ENCODE peak calls at places on chromosome 5, in ten cellular contexts. O is stomach, K is transverse colon, R is sigmoid colon, G is H54, U is IMR-90, I is NB4, C is right lobe of liver, Y is A549, E is GM12878. D is an unnamed sample.

GRCh38 chr5:98570661-98571181 is 202.7 kb upstream of the RGMB start:
- DNase-seq in E (no peak), K (no peak), I (no peak), O (no peak), C (no peak), G (no peak), R (no peak), U (peak), Y (no peak), D (no peak)

GRCh38 chr5:40383719-40384651 is 295.7 kb upstream of the PTGER4 start:
- DNase-seq in O (no peak), E (no peak), K (no peak), Y (peak), I (no peak), C (no peak), R (no peak), G (no peak), U (peak), D (no peak)

GRCh38 chr5:141909212-141909611 is 14.5 kb upstream of the DELE1 start:
- DNase-seq in E (no peak), G (no peak), K (no peak), U (no peak), Y (no peak), I (no peak), C (no peak), O (no peak), R (no peak), D (no peak)

GRCh38 chr5:93477791-93478190 is 103.2 kb downstream of the NR2F1-AS1 start:
- DNase-seq in O (no peak), U (no peak), G (no peak), E (no peak), C (no peak), K (no peak), R (no peak), Y (no peak), I (no peak), D (no peak)

GRCh38 chr5:170439246-170439943 is 50.2 kb upstream of the KCNMB1 start:
- DNase-seq in U (no peak), E (no peak), K (no peak), C (no peak), R (no peak), I (no peak), Y (no peak), O (no peak), G (no peak), D (no peak)

GRCh38 chr5:131810510-131811249 is 13.9 kb upstream of the FNIP1 start:
- DNase-seq in E (no peak), C (no peak), O (no peak), I (peak), R (no peak), G (no peak), K (no peak), Y (peak), U (peak), D (peak)

GRCh38 chr5:168472329-168472728 is 13.9 kb upstream of the RARS1 start:
- DNase-seq in I (no peak), O (no peak), K (no peak), G (peak), U (peak), E (no peak), Y (peak), C (no peak), R (no peak), D (no peak)

GRCh38 chr5:31415009-31415923 is 116.6 kb downstream of the DROSHA start:
- DNase-seq in E (no peak), G (no peak), U (no peak), Y (no peak), O (no peak), K (no peak), R (no peak), C (no peak), I (no peak), D (no peak)

GRCh38 chr5:129377504-129377903 is 82.6 kb upstream of the ADAMTS19 start:
- DNase-seq in K (peak), U (no peak), I (no peak), Y (no peak), E (no peak), C (no peak), R (no peak), O (no peak), G (no peak), D (no peak)

GRCh38 chr5:65871182-65871581 is 55.2 kb upstream of the ERBIN start:
- DNase-seq in R (no peak), Y (peak), K (no peak), U (peak), C (no peak), I (no peak), O (no peak), G (no peak), E (no peak), D (no peak)

GRCh38 chr5:55993628-55994501 is 898 bp downstream of the IL6ST start:
- DNase-seq in C (no peak), Y (no peak), E (no peak), R (no peak), K (no peak), O (no peak), G (no peak), I (peak), U (no peak), D (peak)

GRCh38 chr5:55994998-55995914 is 493 bp upstream of the IL6ST start:
- DNase-seq in Y (peak), O (peak), K (peak), E (peak), R (peak), G (peak), I (peak), U (peak), C (peak), D (peak)

GRCh38 chr5:55991768-55992486 is 2.8 kb downstream of the IL6ST start:
- DNase-seq in I (peak), G (no peak), R (no peak), K (no peak), U (no peak), Y (no peak), C (no peak), O (no peak), E (no peak), D (peak)

GRCh38 chr5:55993013-55993412 is 1.8 kb downstream of the IL6ST start:
- DNase-seq in U (peak), Y (no peak), I (peak), R (no peak), K (no peak), O (no peak), E (no peak), C (no peak), G (no peak), D (peak)

GRCh38 chr5:55994502-55994997 is at the start of gene IL6ST:
- DNase-seq in U (peak), C (no peak), K (peak), G (peak), Y (peak), R (no peak), I (no peak), E (no peak), O (peak), D (peak)
- TF ChIP-seq POLR2A in U (peak), C (peak), K (peak), G (peak), Y (peak), R (no peak), I (no peak), E (peak), O (no peak), D (no peak)

GRCh38 chr5:16894236-16895057 is 41.6 kb downstream of the MYO10 start:
- DNase-seq in C (no peak), E (no peak), Y (peak), K (peak), O (peak), I (no peak), U (peak), G (peak), R (no peak), D (no peak)
- TF ChIP-seq POLR2A in C (no peak), E (no peak), Y (no peak), K (no peak), O (no peak), I (no peak), U (no peak), G (no peak), R (no peak), D (no peak)

GRCh38 chr5:172113036-172113435 is 75.0 kb downstream of the STK10 start:
- DNase-seq in C (no peak), U (no peak), K (peak), G (no peak), R (no peak), Y (no peak), O (no peak), E (peak), I (peak), D (peak)
- TF ChIP-seq POLR2A in C (no peak), U (no peak), K (no peak), G (no peak), R (no peak), Y (no peak), O (no peak), E (peak), I (no peak), D (no peak)

DNA sequence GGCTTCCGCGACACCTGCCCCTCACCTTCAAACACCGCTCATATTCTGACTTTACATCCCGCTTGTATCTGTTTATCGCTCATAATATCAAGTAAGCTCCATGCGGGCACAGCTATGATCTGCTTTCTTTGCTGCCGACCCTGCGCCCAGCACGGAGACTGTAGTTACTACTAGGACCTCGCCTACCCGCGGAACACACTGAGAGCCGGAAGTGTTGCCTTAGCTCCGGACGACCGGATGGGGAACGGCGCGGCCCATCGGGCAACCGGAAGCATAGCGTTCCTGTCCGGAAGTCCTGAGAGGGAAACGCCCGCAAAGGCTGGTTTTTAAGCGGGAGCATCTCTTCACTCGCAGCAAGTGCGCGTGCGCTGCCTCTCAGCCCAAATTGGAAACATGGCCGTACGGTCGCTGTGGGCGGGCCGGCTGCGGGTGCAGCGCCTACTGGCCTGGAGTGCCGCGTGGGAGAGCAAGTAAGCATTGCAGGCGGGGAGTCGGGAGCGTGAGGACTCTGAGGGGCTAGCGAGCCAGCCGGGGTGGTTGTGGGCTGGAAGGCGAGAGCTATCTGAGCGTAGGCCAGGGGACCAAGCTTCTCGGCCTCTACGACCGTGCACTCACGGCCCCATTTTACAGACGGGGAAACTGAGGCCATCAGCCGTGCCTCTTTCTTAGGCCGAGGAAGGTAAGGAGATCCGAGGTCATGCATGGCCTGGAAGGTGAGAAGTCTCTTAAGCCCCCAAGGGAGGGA is at the start of gene GRPEL2:
- DNase-seq in Y (peak), E (peak), G (peak), K (peak), U (peak), R (peak), C (peak), O (peak), I (peak), D (peak)
- TF ChIP-seq POLR2A in Y (peak), E (peak), G (peak), K (peak), U (peak), R (peak), C (peak), O (no peak), I (peak), D (peak)

DNA sequence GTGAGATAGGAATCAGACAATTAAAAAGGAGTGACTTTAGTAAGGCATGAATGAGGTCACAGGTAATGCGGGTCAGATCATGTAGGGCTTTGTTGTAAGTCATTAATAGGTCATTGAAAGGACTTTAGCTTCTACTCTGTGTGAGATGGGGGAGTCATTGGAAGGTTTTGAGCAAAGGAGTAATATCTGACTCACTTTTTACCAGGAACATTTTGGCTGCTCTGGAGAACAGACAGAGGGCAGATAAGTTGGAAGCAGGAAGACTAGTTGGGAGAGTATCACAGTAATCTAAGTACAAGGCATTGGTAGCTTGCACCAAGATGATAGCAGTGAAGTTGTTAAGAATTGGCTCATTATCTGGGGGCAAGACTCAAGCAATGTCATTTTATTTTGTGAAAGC is 37.4 kb downstream of the KIF2A start:
- DNase-seq in R (no peak), G (no peak), U (peak), C (no peak), E (no peak), K (no peak), Y (no peak), I (no peak), O (no peak), D (no peak)
- TF ChIP-seq POLR2A in R (no peak), G (no peak), U (no peak), C (no peak), E (no peak), K (no peak), Y (no peak), I (no peak), O (no peak), D (no peak)

DNA sequence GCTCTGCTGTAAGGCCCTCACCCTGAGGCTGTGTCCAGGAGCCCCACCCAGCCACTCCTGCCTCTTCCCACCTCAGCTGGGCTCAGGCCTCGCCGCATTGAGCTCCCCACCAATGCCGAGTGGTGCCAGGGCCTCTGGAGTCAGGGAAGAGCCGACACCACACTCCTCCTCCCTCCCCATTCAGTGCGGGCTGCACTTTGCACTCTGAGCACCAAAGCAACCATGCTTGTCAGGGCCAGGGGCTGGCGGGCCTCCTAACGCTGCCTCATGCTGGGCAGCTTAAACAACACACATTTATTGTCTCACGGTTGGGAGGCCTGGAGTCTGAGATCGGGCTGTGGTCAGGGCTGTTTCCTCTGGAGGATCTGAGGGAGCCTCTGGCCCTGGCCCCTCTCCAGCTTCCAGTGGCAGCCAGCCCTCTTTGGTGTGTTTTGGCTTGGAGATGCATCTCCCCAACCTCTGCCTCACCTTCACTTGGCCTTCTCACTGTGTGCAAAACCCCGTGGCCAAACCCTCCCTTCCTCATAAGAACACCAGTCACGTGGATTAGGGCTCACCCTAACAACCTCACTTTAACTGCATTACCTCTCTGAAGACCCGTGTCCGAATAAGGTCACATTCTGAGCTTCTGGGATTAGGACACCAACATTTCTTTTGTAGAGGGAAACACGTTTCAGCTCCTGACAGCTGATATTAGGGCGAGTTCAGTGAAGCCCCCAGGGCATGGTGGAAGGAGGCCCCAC is 157.8 kb downstream of the MED10 start:
- DNase-seq in O (no peak), E (no peak), I (no peak), Y (no peak), K (no peak), C (no peak), G (no peak), R (no peak), U (no peak), D (no peak)
- TF ChIP-seq POLR2A in O (no peak), E (no peak), I (no peak), Y (no peak), K (no peak), C (no peak), G (no peak), R (no peak), U (no peak), D (no peak)

GRCh38 chr5:149804478-149805450 is 74.7 kb downstream of the PPARGC1B start:
- DNase-seq in O (no peak), U (no peak), R (no peak), G (no peak), Y (no peak), K (no peak), C (no peak), I (peak), E (peak), D (no peak)
- TF ChIP-seq POLR2A in O (no peak), U (no peak), R (no peak), G (no peak), Y (no peak), K (no peak), C (no peak), I (no peak), E (peak), D (no peak)

GRCh38 chr5:68542207-68542606 is 326.7 kb downstream of the PIK3R1 start:
- DNase-seq in O (no peak), R (no peak), Y (no peak), I (no peak), U (peak), E (no peak), C (no peak), K (no peak), G (no peak), D (no peak)
- TF ChIP-seq POLR2A in O (no peak), R (no peak), Y (no peak), I (no peak), U (no peak), E (no peak), C (no peak), K (no peak), G (no peak), D (no peak)

GRCh38 chr5:25418319-25418859 is 773.6 kb upstream of the CDH10 start:
- DNase-seq in I (no peak), E (no peak), K (no peak), U (no peak), R (no peak), C (no peak), O (no peak), Y (no peak), G (no peak), D (no peak)

GRCh38 chr5:25419684-25420083 is 774.9 kb upstream of the CDH10 start:
- DNase-seq in K (no peak), Y (no peak), G (no peak), I (no peak), E (no peak), U (no peak), O (no peak), C (no peak), R (no peak), D (no peak)

GRCh38 chr5:25418978-25419377 is 774.2 kb upstream of the CDH10 start:
- DNase-seq in C (no peak), Y (no peak), G (no peak), U (no peak), O (no peak), E (no peak), I (no peak), K (no peak), R (no peak), D (no peak)

GRCh38 chr5:25427233-25427632 is 782.5 kb upstream of the CDH10 start:
- DNase-seq in R (no peak), E (no peak), K (no peak), G (no peak), U (no peak), Y (no peak), O (no peak), C (no peak), I (no peak), D (no peak)

DNA sequence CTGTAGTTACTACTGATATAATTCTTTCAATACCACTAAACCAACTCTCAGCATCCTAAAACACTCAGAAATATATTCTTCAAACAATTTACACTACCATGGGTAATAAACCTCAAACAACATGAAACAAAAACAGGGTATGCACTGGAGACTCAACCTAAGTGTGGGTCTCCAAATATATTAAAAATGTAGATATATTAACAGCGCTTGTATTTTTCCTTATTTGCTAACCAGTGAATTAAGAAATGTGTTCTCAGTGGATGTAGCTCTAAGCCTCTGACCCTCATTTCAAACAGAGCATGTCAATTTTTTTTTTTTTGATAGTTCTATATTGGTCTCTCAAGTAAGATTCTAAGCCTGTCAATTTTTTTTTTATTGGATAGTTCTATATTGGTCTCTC is 778.5 kb upstream of the CDH10 start:
- DNase-seq in I (no peak), E (no peak), K (no peak), C (no peak), R (no peak), O (no peak), G (no peak), U (no peak), Y (no peak), D (no peak)
- TF ChIP-seq POLR2A in I (no peak), E (no peak), K (no peak), C (no peak), R (no peak), O (no peak), G (no peak), U (no peak), Y (no peak), D (no peak)

DNA sequence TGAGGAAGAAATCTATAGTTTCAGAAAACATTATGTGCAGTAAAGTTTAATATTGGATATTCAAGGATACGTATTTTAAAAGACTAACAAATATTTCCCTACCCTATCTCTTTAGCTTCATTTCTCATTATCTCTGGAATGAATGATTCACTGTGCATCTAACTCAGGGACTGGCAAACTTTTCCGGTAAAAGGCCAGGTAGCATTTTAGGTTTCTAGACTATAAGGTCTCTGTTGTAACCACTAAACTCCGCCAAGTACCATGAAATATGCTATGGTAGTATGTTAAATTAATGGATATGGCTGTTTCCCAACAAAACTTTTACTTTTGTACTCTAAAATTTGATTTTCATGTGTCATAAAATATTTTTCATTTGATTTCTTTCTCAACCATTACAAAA is 13.2 kb downstream of the FEM1C start:
- DNase-seq in O (no peak), I (no peak), R (no peak), Y (no peak), C (no peak), E (no peak), K (no peak), G (no peak), U (no peak), D (no peak)
- TF ChIP-seq POLR2A in O (no peak), I (no peak), R (no peak), Y (no peak), C (no peak), E (no peak), K (no peak), G (no peak), U (no peak), D (no peak)